ENCODE peak calls at places on chromosomes 2 and 18, in nine cellular contexts. One of them, this sample, is unnamed.

GRCh38 chr2:60219536-60219935 is 333.9 kb downstream of the BCL11A start:
- DNase-seq in activated T-cell treated with anti-CD3 and anti-CD28 coated beads for 1 hour: no peak
- DNase-seq in NCI-H510A: no peak
- DNase-seq in activated CD4-positive, alpha-beta memory T cell treated with anti-CD3 and anti-CD28 coated beads, Interleukin-2, amount 10 ng/mL, durations not matched to agents 7 days and 5 days: no peak
- DNase-seq in kidney tubule cell: no peak
- DNase-seq in OCI-LY7: no peak
- DNase-seq in activated CD4-positive, alpha-beta T cell treated with anti-CD3 and anti-CD28 coated beads, Interleukin-2, amount 50 U/mL, for 1 hour: no peak
- DNase-seq in omental fat pad: no peak
- DNase-seq in mesendoderm: no peak
- DNase-seq in this sample: no peak

GRCh38 chr2:238099709-238100048 is 461 bp upstream of the ESPNL start:
- DNase-seq in activated T-cell treated with anti-CD3 and anti-CD28 coated beads for 1 hour: no peak
- DNase-seq in NCI-H510A: no peak
- DNase-seq in activated CD4-positive, alpha-beta memory T cell treated with anti-CD3 and anti-CD28 coated beads, Interleukin-2, amount 10 ng/mL, durations not matched to agents 7 days and 5 days: peak
- DNase-seq in kidney tubule cell: no peak
- DNase-seq in OCI-LY7: no peak
- DNase-seq in activated CD4-positive, alpha-beta T cell treated with anti-CD3 and anti-CD28 coated beads, Interleukin-2, amount 50 U/mL, for 1 hour: no peak
- DNase-seq in omental fat pad: no peak
- DNase-seq in mesendoderm: no peak
- DNase-seq in this sample: no peak

GRCh38 chr2:31238126-31238905 is 4.4 kb downstream of the EHD3 start:
- DNase-seq in activated T-cell treated with anti-CD3 and anti-CD28 coated beads for 1 hour: no peak
- DNase-seq in NCI-H510A: no peak
- DNase-seq in activated CD4-positive, alpha-beta memory T cell treated with anti-CD3 and anti-CD28 coated beads, Interleukin-2, amount 10 ng/mL, durations not matched to agents 7 days and 5 days: peak
- DNase-seq in kidney tubule cell: no peak
- DNase-seq in OCI-LY7: no peak
- DNase-seq in activated CD4-positive, alpha-beta T cell treated with anti-CD3 and anti-CD28 coated beads, Interleukin-2, amount 50 U/mL, for 1 hour: no peak
- DNase-seq in omental fat pad: no peak
- DNase-seq in mesendoderm: no peak
- DNase-seq in this sample: no peak

GRCh38 chr2:9310390-9310789 is 103.8 kb downstream of the ASAP2 start:
- DNase-seq in activated T-cell treated with anti-CD3 and anti-CD28 coated beads for 1 hour: no peak
- DNase-seq in NCI-H510A: no peak
- DNase-seq in activated CD4-positive, alpha-beta memory T cell treated with anti-CD3 and anti-CD28 coated beads, Interleukin-2, amount 10 ng/mL, durations not matched to agents 7 days and 5 days: no peak
- DNase-seq in kidney tubule cell: peak
- DNase-seq in OCI-LY7: no peak
- DNase-seq in activated CD4-positive, alpha-beta T cell treated with anti-CD3 and anti-CD28 coated beads, Interleukin-2, amount 50 U/mL, for 1 hour: no peak
- DNase-seq in omental fat pad: no peak
- DNase-seq in mesendoderm: no peak
- DNase-seq in this sample: no peak

GRCh38 chr18:39555511-39555910 is 1989.9 kb upstream of the CELF4 start:
- DNase-seq in activated T-cell treated with anti-CD3 and anti-CD28 coated beads for 1 hour: no peak
- DNase-seq in NCI-H510A: no peak
- DNase-seq in activated CD4-positive, alpha-beta memory T cell treated with anti-CD3 and anti-CD28 coated beads, Interleukin-2, amount 10 ng/mL, durations not matched to agents 7 days and 5 days: no peak
- DNase-seq in kidney tubule cell: no peak
- DNase-seq in OCI-LY7: no peak
- DNase-seq in activated CD4-positive, alpha-beta T cell treated with anti-CD3 and anti-CD28 coated beads, Interleukin-2, amount 50 U/mL, for 1 hour: no peak
- DNase-seq in omental fat pad: no peak
- DNase-seq in mesendoderm: no peak
- DNase-seq in this sample: peak

GRCh38 chr2:85723707-85724360 is 29.7 kb downstream of the GNLY start:
- DNase-seq in activated T-cell treated with anti-CD3 and anti-CD28 coated beads for 1 hour: no peak
- DNase-seq in NCI-H510A: no peak
- DNase-seq in activated CD4-positive, alpha-beta memory T cell treated with anti-CD3 and anti-CD28 coated beads, Interleukin-2, amount 10 ng/mL, durations not matched to agents 7 days and 5 days: no peak
- DNase-seq in kidney tubule cell: no peak
- DNase-seq in OCI-LY7: no peak
- DNase-seq in activated CD4-positive, alpha-beta T cell treated with anti-CD3 and anti-CD28 coated beads, Interleukin-2, amount 50 U/mL, for 1 hour: no peak
- DNase-seq in omental fat pad: no peak
- DNase-seq in mesendoderm: no peak
- DNase-seq in this sample: no peak

GRCh38 chr2:46645681-46646162 is 166.4 kb downstream of the TMEM247 start:
- DNase-seq in activated T-cell treated with anti-CD3 and anti-CD28 coated beads for 1 hour: no peak
- DNase-seq in NCI-H510A: peak
- DNase-seq in activated CD4-positive, alpha-beta memory T cell treated with anti-CD3 and anti-CD28 coated beads, Interleukin-2, amount 10 ng/mL, durations not matched to agents 7 days and 5 days: no peak
- DNase-seq in kidney tubule cell: peak
- DNase-seq in OCI-LY7: no peak
- DNase-seq in activated CD4-positive, alpha-beta T cell treated with anti-CD3 and anti-CD28 coated beads, Interleukin-2, amount 50 U/mL, for 1 hour: no peak
- DNase-seq in omental fat pad: no peak
- DNase-seq in mesendoderm: no peak
- DNase-seq in this sample: peak

GRCh38 chr2:33494877-33495641 is 18.6 kb downstream of the RASGRP3 start:
- DNase-seq in activated T-cell treated with anti-CD3 and anti-CD28 coated beads for 1 hour: no peak
- DNase-seq in NCI-H510A: no peak
- DNase-seq in activated CD4-positive, alpha-beta memory T cell treated with anti-CD3 and anti-CD28 coated beads, Interleukin-2, amount 10 ng/mL, durations not matched to agents 7 days and 5 days: no peak
- DNase-seq in kidney tubule cell: peak
- DNase-seq in OCI-LY7: no peak
- DNase-seq in activated CD4-positive, alpha-beta T cell treated with anti-CD3 and anti-CD28 coated beads, Interleukin-2, amount 50 U/mL, for 1 hour: no peak
- DNase-seq in omental fat pad: no peak
- DNase-seq in mesendoderm: no peak
- DNase-seq in this sample: no peak

GRCh38 chr18:79740741-79741700 is 56.7 kb upstream of the KCNG2 start:
- DNase-seq in activated T-cell treated with anti-CD3 and anti-CD28 coated beads for 1 hour: no peak
- DNase-seq in NCI-H510A: no peak
- DNase-seq in activated CD4-positive, alpha-beta memory T cell treated with anti-CD3 and anti-CD28 coated beads, Interleukin-2, amount 10 ng/mL, durations not matched to agents 7 days and 5 days: no peak
- DNase-seq in kidney tubule cell: no peak
- DNase-seq in OCI-LY7: no peak
- DNase-seq in activated CD4-positive, alpha-beta T cell treated with anti-CD3 and anti-CD28 coated beads, Interleukin-2, amount 50 U/mL, for 1 hour: no peak
- DNase-seq in omental fat pad: no peak
- DNase-seq in mesendoderm: no peak
- DNase-seq in this sample: no peak

GRCh38 chr18:50268022-50268747 is 1.9 kb upstream of the CFAP53 start:
- DNase-seq in activated T-cell treated with anti-CD3 and anti-CD28 coated beads for 1 hour: peak
- DNase-seq in NCI-H510A: peak
- DNase-seq in activated CD4-positive, alpha-beta memory T cell treated with anti-CD3 and anti-CD28 coated beads, Interleukin-2, amount 10 ng/mL, durations not matched to agents 7 days and 5 days: peak
- DNase-seq in kidney tubule cell: peak
- DNase-seq in OCI-LY7: peak
- DNase-seq in activated CD4-positive, alpha-beta T cell treated with anti-CD3 and anti-CD28 coated beads, Interleukin-2, amount 50 U/mL, for 1 hour: peak
- DNase-seq in omental fat pad: peak
- DNase-seq in mesendoderm: peak
- DNase-seq in this sample: peak

GRCh38 chr2:121898483-121898882 is 143.0 kb downstream of the TSN start:
- DNase-seq in activated T-cell treated with anti-CD3 and anti-CD28 coated beads for 1 hour: no peak
- DNase-seq in NCI-H510A: no peak
- DNase-seq in activated CD4-positive, alpha-beta memory T cell treated with anti-CD3 and anti-CD28 coated beads, Interleukin-2, amount 10 ng/mL, durations not matched to agents 7 days and 5 days: no peak
- DNase-seq in kidney tubule cell: peak
- DNase-seq in OCI-LY7: no peak
- DNase-seq in activated CD4-positive, alpha-beta T cell treated with anti-CD3 and anti-CD28 coated beads, Interleukin-2, amount 50 U/mL, for 1 hour: no peak
- DNase-seq in omental fat pad: no peak
- DNase-seq in mesendoderm: no peak
- DNase-seq in this sample: no peak

GRCh38 chr2:238256594-238257104 is 16.8 kb upstream of the HES6 start:
- DNase-seq in activated T-cell treated with anti-CD3 and anti-CD28 coated beads for 1 hour: peak
- DNase-seq in NCI-H510A: peak
- DNase-seq in activated CD4-positive, alpha-beta memory T cell treated with anti-CD3 and anti-CD28 coated beads, Interleukin-2, amount 10 ng/mL, durations not matched to agents 7 days and 5 days: peak
- DNase-seq in kidney tubule cell: peak
- DNase-seq in OCI-LY7: peak
- DNase-seq in activated CD4-positive, alpha-beta T cell treated with anti-CD3 and anti-CD28 coated beads, Interleukin-2, amount 50 U/mL, for 1 hour: peak
- DNase-seq in omental fat pad: no peak
- DNase-seq in mesendoderm: peak
- DNase-seq in this sample: peak

GRCh38 chr18:59249186-59249774 is 24.0 kb downstream of the RAX start:
- DNase-seq in activated T-cell treated with anti-CD3 and anti-CD28 coated beads for 1 hour: no peak
- DNase-seq in NCI-H510A: peak
- DNase-seq in activated CD4-positive, alpha-beta memory T cell treated with anti-CD3 and anti-CD28 coated beads, Interleukin-2, amount 10 ng/mL, durations not matched to agents 7 days and 5 days: peak
- DNase-seq in kidney tubule cell: peak
- DNase-seq in OCI-LY7: peak
- DNase-seq in activated CD4-positive, alpha-beta T cell treated with anti-CD3 and anti-CD28 coated beads, Interleukin-2, amount 50 U/mL, for 1 hour: no peak
- DNase-seq in omental fat pad: no peak
- DNase-seq in mesendoderm: peak
- DNase-seq in this sample: peak

GRCh38 chr2:27494944-27495554 is at the start of gene FNDC4:
- DNase-seq in activated T-cell treated with anti-CD3 and anti-CD28 coated beads for 1 hour: no peak
- DNase-seq in NCI-H510A: peak
- DNase-seq in activated CD4-positive, alpha-beta memory T cell treated with anti-CD3 and anti-CD28 coated beads, Interleukin-2, amount 10 ng/mL, durations not matched to agents 7 days and 5 days: peak
- DNase-seq in kidney tubule cell: no peak
- DNase-seq in OCI-LY7: no peak
- DNase-seq in activated CD4-positive, alpha-beta T cell treated with anti-CD3 and anti-CD28 coated beads, Interleukin-2, amount 50 U/mL, for 1 hour: no peak
- DNase-seq in omental fat pad: no peak
- DNase-seq in mesendoderm: peak
- DNase-seq in this sample: peak

GRCh38 chr2:175817200-175817599 is 184.9 kb downstream of the LNPK start:
- DNase-seq in activated T-cell treated with anti-CD3 and anti-CD28 coated beads for 1 hour: no peak
- DNase-seq in NCI-H510A: no peak
- DNase-seq in activated CD4-positive, alpha-beta memory T cell treated with anti-CD3 and anti-CD28 coated beads, Interleukin-2, amount 10 ng/mL, durations not matched to agents 7 days and 5 days: no peak
- DNase-seq in kidney tubule cell: no peak
- DNase-seq in OCI-LY7: no peak
- DNase-seq in activated CD4-positive, alpha-beta T cell treated with anti-CD3 and anti-CD28 coated beads, Interleukin-2, amount 50 U/mL, for 1 hour: no peak
- DNase-seq in omental fat pad: no peak
- DNase-seq in mesendoderm: no peak
- DNase-seq in this sample: no peak